ENCODE peak calls at places on chromosomes 11 and 22, in seven cellular contexts. V, F, X, R, M, O and K are unnamed samples.

GRCh38 chr22:43385770-43386641 is 25.8 kb upstream of the MPPED1 start:
- DNase-seq in X (peak), O (peak), M (peak), R (no peak), F (peak), V (peak), K (peak)

GRCh38 chr11:73192272-73192671 is 25.8 kb upstream of the P2RY2 start:
- DNase-seq in R (no peak), V (peak), F (no peak), M (no peak), X (no peak), O (no peak), K (peak)

GRCh38 chr22:40345271-40345670 is 1.0 kb upstream of the ADSL start:
- DNase-seq in X (no peak), R (no peak), M (no peak), F (no peak), O (no peak), V (peak), K (no peak)

GRCh38 chr11:64283092-64283491 is 1.4 kb downstream of the BAD start:
- DNase-seq in F (no peak), R (no peak), O (no peak), V (no peak), X (no peak), M (no peak), K (no peak)

GRCh38 chr11:68954970-68955958 is 25.5 kb downstream of the MRGPRD start:
- DNase-seq in R (no peak), O (peak), F (peak), V (peak), M (peak), X (peak), K (peak)

GRCh38 chr11:65036931-65037330 is 4.1 kb upstream of the SAC3D1 start:
- DNase-seq in R (no peak), F (no peak), X (peak), V (no peak), M (no peak), O (peak), K (peak)

GRCh38 chr11:88266919-88267318 is 70.6 kb downstream of the CTSC start:
- DNase-seq in V (no peak), X (no peak), M (no peak), R (no peak), F (no peak), O (no peak), K (no peak)

GRCh38 chr11:119493712-119494111 is 70.7 kb upstream of the THY1 start:
- DNase-seq in X (no peak), V (peak), F (peak), M (no peak), O (no peak), R (no peak), K (no peak)

GRCh38 chr11:133911169-133911568 is 45.6 kb downstream of the IGSF9B start:
- DNase-seq in F (no peak), R (no peak), O (no peak), X (no peak), V (no peak), M (peak), K (no peak)

GRCh38 chr22:48352086-48352911 is 1475.4 kb downstream of the BRD1 start:
- DNase-seq in M (no peak), X (no peak), F (no peak), V (no peak), O (no peak), R (no peak), K (no peak)

GRCh38 chr11:2265396-2265795 is 5.0 kb downstream of the ASCL2 start:
- DNase-seq in X (no peak), V (no peak), M (no peak), F (peak), O (no peak), R (peak), K (no peak)

GRCh38 chr22:32546935-32547334 is 72.3 kb downstream of the FBXO7 start:
- DNase-seq in X (no peak), R (no peak), M (no peak), V (no peak), O (no peak), F (no peak), K (no peak)

GRCh38 chr11:119629834-119630624 is 99.0 kb downstream of the NECTIN1 start:
- DNase-seq in O (no peak), R (no peak), X (no peak), V (no peak), F (no peak), M (no peak), K (no peak)

GRCh38 chr11:35216962-35217667 is 78.1 kb downstream of the CD44 start:
- DNase-seq in M (no peak), R (no peak), X (no peak), V (peak), F (no peak), O (no peak), K (no peak)

GRCh38 chr11:44140805-44141204 is 45.3 kb downstream of the EXT2 start:
- DNase-seq in O (no peak), M (no peak), R (no peak), V (no peak), F (no peak), X (no peak), K (no peak)

GRCh38 chr11:74927496-74927895 is 21.4 kb downstream of the XRRA1 start:
- DNase-seq in O (no peak), V (no peak), R (no peak), M (no peak), X (no peak), F (no peak), K (no peak)

GRCh38 chr11:109971184-109971523 is 122.0 kb upstream of the ZC3H12C start:
- DNase-seq in F (no peak), R (no peak), V (peak), M (no peak), O (no peak), X (no peak), K (no peak)

GRCh38 chr11:130634186-130634585 is 185.7 kb downstream of the ADAMTS15 start:
- DNase-seq in V (no peak), F (no peak), M (no peak), O (no peak), R (peak), X (no peak), K (no peak)

GRCh38 chr11:110710520-110711381 is 1.5 kb downstream of the ARHGAP20 start:
- DNase-seq in F (peak), R (peak), V (peak), M (no peak), O (peak), X (peak), K (peak)

GRCh38 chr11:7982582-7983119 is 4.5 kb upstream of the EIF3F start:
- DNase-seq in M (no peak), V (no peak), O (no peak), R (no peak), X (no peak), F (no peak), K (no peak)

GRCh38 chr11:7973011-7973410 is 7.8 kb upstream of the NLRP10 start:
- DNase-seq in R (no peak), X (no peak), F (no peak), M (no peak), O (no peak), V (no peak), K (no peak)

GRCh38 chr11:7974668-7975067 is 9.4 kb upstream of the NLRP10 start:
- DNase-seq in X (no peak), O (no peak), M (no peak), V (no peak), R (no peak), F (no peak), K (no peak)

GRCh38 chr11:7981758-7982157 is 5.4 kb upstream of the EIF3F start:
- DNase-seq in V (no peak), X (no peak), R (no peak), O (no peak), F (no peak), M (no peak), K (no peak)

GRCh38 chr11:7977251-7977917 is 9.8 kb upstream of the EIF3F start:
- DNase-seq in M (peak), V (peak), X (no peak), R (no peak), F (no peak), O (no peak), K (no peak)
- H3K4me3 ChIP-seq in M (no peak), V (no peak), X (no peak), R (no peak), F (no peak), O (no peak), K (no peak)

GRCh38 chr11:61913699-61914395 is 3.5 kb downstream of the RAB3IL1 start:
- DNase-seq in V (no peak), X (no peak), O (no peak), M (no peak), R (no peak), F (peak), K (no peak)
- H3K4me3 ChIP-seq in V (no peak), X (no peak), O (no peak), M (no peak), R (no peak), F (no peak), K (no peak)

GRCh38 chr11:67083786-67084366 is 27.2 kb downstream of the RHOD start:
- DNase-seq in V (no peak), R (no peak), M (no peak), F (no peak), O (no peak), X (no peak), K (no peak)
- H3K4me3 ChIP-seq in V (no peak), R (no peak), M (no peak), F (no peak), O (no peak), X (no peak), K (no peak)

GRCh38 chr22:50256258-50256862 is 5.1 kb downstream of the MAPK12 start:
- DNase-seq in F (no peak), V (no peak), M (no peak), R (no peak), X (no peak), O (no peak), K (no peak)

GRCh38 chr22:50256936-50257440 is 4.5 kb downstream of the MAPK12 start:
- DNase-seq in X (no peak), O (no peak), V (no peak), F (no peak), M (no peak), R (no peak), K (no peak)

GRCh38 chr22:50255099-50255498 is 4.0 kb upstream of the HDAC10 start:
- DNase-seq in V (no peak), X (no peak), R (no peak), O (no peak), F (no peak), M (no peak), K (no peak)

GRCh38 chr22:50253941-50254340 is 2.9 kb upstream of the HDAC10 start:
- DNase-seq in F (no peak), R (no peak), X (no peak), V (no peak), O (no peak), M (no peak), K (no peak)

DNA sequence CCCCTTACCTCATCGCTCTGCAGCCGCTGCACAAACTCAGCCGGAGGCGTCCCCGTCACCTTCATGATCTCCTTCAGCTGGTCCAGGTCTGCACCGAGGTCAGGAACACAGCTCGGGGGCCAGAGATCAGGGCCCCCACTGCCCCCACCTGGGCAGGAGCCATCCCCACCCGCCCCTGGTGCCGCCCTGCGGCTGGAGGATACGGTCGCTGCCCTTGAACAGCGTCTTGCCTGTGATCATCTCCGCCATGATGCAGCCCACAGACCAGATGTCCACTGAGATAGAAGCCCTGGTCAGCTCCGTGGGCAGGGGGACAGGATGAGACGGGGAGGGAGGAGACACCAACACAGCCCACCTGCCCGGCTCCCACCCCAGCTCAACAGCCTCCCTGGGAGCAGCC is 4.5 kb upstream of the HDAC10 start:
- DNase-seq in X (no peak), R (no peak), F (no peak), V (no peak), O (no peak), M (no peak), K (no peak)
- H3K4me3 ChIP-seq in X (no peak), R (no peak), F (no peak), V (no peak), O (no peak), M (no peak), K (no peak)

GRCh38 chr11:112163875-112164521 is at the start of gene IL18:
- DNase-seq in F (peak), X (peak), R (no peak), O (peak), V (peak), M (peak), K (peak)
- H3K4me3 ChIP-seq in F (peak), X (no peak), R (peak), O (peak), V (peak), M (peak), K (peak)

GRCh38 chr22:36366291-36366708 is 21.5 kb downstream of the MYH9 start:
- DNase-seq in F (no peak), V (peak), R (no peak), X (no peak), O (peak), M (no peak), K (peak)

GRCh38 chr22:36369004-36369921 is 18.5 kb downstream of the MYH9 start:
- DNase-seq in R (no peak), X (no peak), O (no peak), V (peak), F (no peak), M (no peak), K (no peak)

GRCh38 chr22:36367066-36367465 is 20.7 kb downstream of the MYH9 start:
- DNase-seq in F (no peak), V (no peak), M (no peak), R (no peak), X (no peak), O (no peak), K (no peak)

GRCh38 chr22:36368359-36368983 is 19.3 kb downstream of the MYH9 start:
- DNase-seq in R (no peak), O (no peak), V (peak), F (no peak), M (peak), X (no peak), K (no peak)

GRCh38 chr22:36367479-36367878 is 20.3 kb downstream of the MYH9 start:
- DNase-seq in F (no peak), R (no peak), X (no peak), M (no peak), O (no peak), V (no peak), K (no peak)
- H3K4me3 ChIP-seq in F (no peak), R (peak), X (peak), M (no peak), O (peak), V (no peak), K (peak)

GRCh38 chr22:38103641-38104040 is 6.8 kb downstream of the BAIAP2L2 start:
- DNase-seq in X (no peak), M (no peak), F (no peak), R (no peak), V (no peak), O (no peak), K (no peak)

GRCh38 chr22:38098410-38099249 is 11.9 kb downstream of the BAIAP2L2 start:
- DNase-seq in F (no peak), X (no peak), O (no peak), R (no peak), M (no peak), V (peak), K (no peak)

GRCh38 chr22:38097058-38097457 is 13.1 kb upstream of the SLC16A8 start:
- DNase-seq in M (no peak), F (no peak), O (no peak), V (no peak), X (no peak), R (no peak), K (no peak)

GRCh38 chr22:38097557-38098409 is 12.7 kb downstream of the BAIAP2L2 start:
- DNase-seq in O (no peak), F (no peak), R (no peak), M (no peak), V (no peak), X (no peak), K (no peak)
- H3K4me3 ChIP-seq in O (no peak), F (no peak), R (no peak), M (no peak), V (no peak), X (no peak), K (no peak)